ENCODE peak calls at places on chromosomes 16 and 17, in seven cellular contexts. One of them, this sample, is unnamed. For H3K9me2, the result is how much of the 10 kb centered on the place peaks cover.

GRCh38 chr17:7929158-7930029 is at the start of gene KCNAB3:
- DNase-seq in GM23248: peak
- DNase-seq in PC-9: no peak
- DNase-seq in PC-3: no peak
- DNase-seq in HCT116: no peak
- DNase-seq in hepatocyte: peak
- DNase-seq in GM23338: peak
- DNase-seq in this sample: no peak

GRCh38 chr17:48907713-48908046 is 527 bp upstream of the UBE2Z start:
- DNase-seq in HCT116: no peak
- DNase-seq in GM23338: peak
- DNase-seq in PC-9: no peak
- DNase-seq in hepatocyte: peak
- DNase-seq in PC-3: peak
- DNase-seq in GM23248: peak
- DNase-seq in this sample: peak

GRCh38 chr17:77927777-77928518 is 30.6 kb upstream of the TNRC6C start:
- DNase-seq in PC-3: no peak
- DNase-seq in hepatocyte: no peak
- DNase-seq in PC-9: no peak
- DNase-seq in GM23248: no peak
- DNase-seq in HCT116: no peak
- DNase-seq in GM23338: no peak
- DNase-seq in this sample: no peak

GRCh38 chr17:27345141-27345904 is 51.4 kb downstream of the WSB1 start:
- DNase-seq in PC-3: no peak
- DNase-seq in GM23248: no peak
- DNase-seq in hepatocyte: peak
- DNase-seq in GM23338: peak
- DNase-seq in PC-9: no peak
- DNase-seq in HCT116: no peak
- DNase-seq in this sample: no peak

GRCh38 chr16:24482681-24483202 is 56.6 kb upstream of the RBBP6 start:
- DNase-seq in GM23338: peak
- DNase-seq in HCT116: no peak
- DNase-seq in PC-3: no peak
- DNase-seq in PC-9: no peak
- DNase-seq in GM23248: no peak
- DNase-seq in hepatocyte: no peak
- DNase-seq in this sample: no peak

GRCh38 chr16:67163164-67163902 is 1.2 kb upstream of the HSF4 start:
- DNase-seq in PC-3: no peak
- DNase-seq in GM23338: peak
- DNase-seq in HCT116: no peak
- DNase-seq in PC-9: no peak
- DNase-seq in GM23248: no peak
- DNase-seq in hepatocyte: no peak
- DNase-seq in this sample: no peak

GRCh38 chr16:67546761-67547422 is 15.4 kb upstream of the CTCF start:
- DNase-seq in GM23248: peak
- DNase-seq in PC-3: peak
- DNase-seq in PC-9: peak
- DNase-seq in GM23338: peak
- DNase-seq in HCT116: peak
- DNase-seq in hepatocyte: peak
- DNase-seq in this sample: peak

GRCh38 chr17:39706921-39707337 is 7.1 kb downstream of the ERBB2 start:
- DNase-seq in PC-3: peak
- DNase-seq in PC-9: peak
- DNase-seq in HCT116: no peak
- DNase-seq in GM23248: no peak
- DNase-seq in GM23338: no peak
- DNase-seq in hepatocyte: no peak
- DNase-seq in this sample: peak

GRCh38 chr17:40949406-40949805 is 12.0 kb upstream of the KRT23 start:
- DNase-seq in GM23338: no peak
- DNase-seq in GM23248: no peak
- DNase-seq in PC-9: no peak
- DNase-seq in PC-3: no peak
- DNase-seq in hepatocyte: peak
- DNase-seq in HCT116: no peak
- DNase-seq in this sample: no peak

GRCh38 chr17:77100009-77100408 is 40.8 kb upstream of the SEC14L1 start:
- DNase-seq in hepatocyte: no peak
- DNase-seq in PC-3: no peak
- DNase-seq in GM23248: no peak
- DNase-seq in HCT116: no peak
- DNase-seq in PC-9: peak
- DNase-seq in GM23338: no peak
- DNase-seq in this sample: no peak

GRCh38 chr16:89822188-89823086 is 5.8 kb upstream of the SPIRE2 start:
- DNase-seq in HCT116: no peak
- DNase-seq in GM23338: no peak
- DNase-seq in GM23248: no peak
- DNase-seq in hepatocyte: peak
- DNase-seq in PC-3: no peak
- DNase-seq in PC-9: peak
- DNase-seq in this sample: no peak

GRCh38 chr17:8212312-8213180 is 2.2 kb upstream of the AURKB start:
- DNase-seq in GM23338: no peak
- DNase-seq in hepatocyte: no peak
- DNase-seq in PC-9: no peak
- DNase-seq in GM23248: no peak
- DNase-seq in HCT116: no peak
- DNase-seq in PC-3: no peak
- DNase-seq in this sample: no peak

GRCh38 chr17:1173456-1174370 is 6.1 kb downstream of the ABR start:
- DNase-seq in PC-9: no peak
- DNase-seq in GM23338: no peak
- DNase-seq in hepatocyte: no peak
- DNase-seq in GM23248: no peak
- DNase-seq in PC-3: no peak
- DNase-seq in HCT116: no peak
- DNase-seq in this sample: no peak

GRCh38 chr16:71254832-71255560 is 24.5 kb upstream of the HYDIN start:
- DNase-seq in PC-3: no peak
- DNase-seq in hepatocyte: no peak
- DNase-seq in HCT116: no peak
- DNase-seq in GM23248: no peak
- DNase-seq in PC-9: no peak
- DNase-seq in GM23338: peak
- DNase-seq in this sample: no peak

GRCh38 chr17:81931557-81932332 is 4.2 kb upstream of the MAFG start:
- DNase-seq in GM23248: no peak
- DNase-seq in PC-9: no peak
- DNase-seq in PC-3: no peak
- DNase-seq in HCT116: no peak
- DNase-seq in GM23338: no peak
- DNase-seq in hepatocyte: no peak
- DNase-seq in this sample: no peak

GRCh38 chr16:83826146-83826913 is 18.6 kb downstream of the HSBP1 start:
- DNase-seq in PC-9: peak
- DNase-seq in hepatocyte: peak
- DNase-seq in GM23248: peak
- DNase-seq in HCT116: peak
- DNase-seq in GM23338: peak
- DNase-seq in PC-3: peak
- DNase-seq in this sample: peak

GRCh38 chr17:34647511-34647910 is 68.1 kb downstream of the TMEM132E start:
- DNase-seq in HCT116: no peak
- DNase-seq in PC-3: no peak
- DNase-seq in GM23338: no peak
- DNase-seq in GM23248: no peak
- DNase-seq in hepatocyte: no peak
- DNase-seq in PC-9: no peak
- DNase-seq in this sample: no peak

GRCh38 chr16:49436181-49436580 is 62.6 kb downstream of the C16orf78 start:
- DNase-seq in HCT116: no peak
- DNase-seq in GM23338: no peak
- DNase-seq in hepatocyte: no peak
- DNase-seq in PC-9: no peak
- DNase-seq in PC-3: no peak
- DNase-seq in GM23248: no peak
- DNase-seq in this sample: no peak

GRCh38 chr16:83365166-83365565 is 442.6 kb upstream of the HSBP1 start:
- DNase-seq in PC-9: no peak
- DNase-seq in HCT116: no peak
- DNase-seq in GM23248: peak
- DNase-seq in hepatocyte: no peak
- DNase-seq in PC-3: no peak
- DNase-seq in GM23338: no peak
- DNase-seq in this sample: no peak

GRCh38 chr17:49633250-49633649 is 44.6 kb downstream of the SPOP start:
- DNase-seq in GM23338: no peak
- DNase-seq in PC-9: no peak
- DNase-seq in GM23248: no peak
- DNase-seq in PC-3: no peak
- DNase-seq in HCT116: no peak
- DNase-seq in hepatocyte: no peak
- DNase-seq in this sample: no peak

GRCh38 chr16:68384293-68385255 is 63.7 kb downstream of the SMPD3 start:
- DNase-seq in hepatocyte: no peak
- DNase-seq in GM23338: peak
- DNase-seq in GM23248: no peak
- DNase-seq in PC-9: no peak
- DNase-seq in PC-3: no peak
- DNase-seq in HCT116: no peak
- DNase-seq in this sample: peak

GRCh38 chr16:9099131-9099625 is 7.7 kb downstream of the HAPSTR1 start:
- DNase-seq in hepatocyte: no peak
- DNase-seq in HCT116: no peak
- DNase-seq in GM23248: peak
- DNase-seq in GM23338: no peak
- DNase-seq in PC-3: peak
- DNase-seq in PC-9: no peak
- DNase-seq in this sample: no peak

DNA sequence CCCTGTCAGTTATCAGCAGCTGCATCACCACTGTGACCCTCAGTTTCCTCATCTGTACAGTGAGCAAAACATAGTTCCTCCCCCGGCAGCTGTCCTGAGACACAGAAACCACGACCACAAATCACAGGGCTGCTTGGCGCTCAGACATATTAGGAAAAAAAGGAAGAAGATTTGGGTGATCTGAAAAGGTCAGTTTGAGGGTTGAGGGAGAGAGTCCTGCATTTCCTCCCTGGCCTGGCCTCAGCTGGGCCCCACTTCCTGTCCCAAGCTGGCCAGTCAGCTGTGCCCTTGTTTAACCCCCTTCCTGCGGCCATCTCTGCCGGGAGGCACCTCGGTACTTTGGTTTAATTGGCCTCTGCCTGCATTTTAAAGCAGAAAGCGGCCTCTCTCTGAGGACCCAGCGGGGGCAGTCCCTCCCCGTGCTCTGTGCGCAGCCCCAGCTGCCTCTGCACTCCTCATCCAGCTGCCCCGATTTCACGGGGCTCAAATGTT is 24.0 kb upstream of the CIBAR2 start:
- DNase-seq in HCT116: no peak
- DNase-seq in PC-9: no peak
- DNase-seq in hepatocyte: no peak
- DNase-seq in GM23248: no peak
- DNase-seq in PC-3: no peak
- DNase-seq in GM23338: no peak
- DNase-seq in this sample: no peak
- H3K27ac ChIP-seq in HCT116: no peak
- H3K27ac ChIP-seq in PC-9: no peak
- H3K27ac ChIP-seq in hepatocyte: peak
- H3K27ac ChIP-seq in GM23248: no peak
- H3K27ac ChIP-seq in PC-3: no peak
- H3K27ac ChIP-seq in GM23338: no peak
- H3K27ac ChIP-seq in this sample: no peak

DNA sequence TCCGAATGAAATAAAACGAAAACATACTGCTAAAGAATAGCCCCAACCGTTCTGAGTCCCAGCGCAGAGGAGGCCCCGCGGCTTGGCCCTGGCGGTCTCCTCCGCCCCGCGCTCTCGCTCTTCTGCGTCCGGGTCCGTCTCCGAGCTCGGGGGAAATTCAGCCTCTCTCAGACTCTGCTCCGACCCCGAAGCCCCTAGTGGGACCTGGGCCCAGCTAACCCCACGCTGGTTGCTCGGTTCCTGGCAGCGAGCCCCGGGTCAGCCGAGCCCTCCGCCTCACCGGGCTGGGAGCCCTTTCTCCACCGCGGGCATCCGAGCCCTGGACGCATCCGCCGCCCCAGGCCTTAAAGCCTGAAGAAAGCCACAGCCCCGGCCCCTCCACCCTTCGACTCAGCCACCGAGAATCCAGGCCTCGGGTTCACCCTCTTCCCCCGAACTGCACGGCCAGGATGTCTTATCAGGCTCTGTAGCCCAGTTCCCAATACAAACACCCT is 1.2 kb downstream of the TBX2 start:
- DNase-seq in GM23338: no peak
- DNase-seq in PC-3: no peak
- DNase-seq in GM23248: peak
- DNase-seq in PC-9: no peak
- DNase-seq in hepatocyte: no peak
- DNase-seq in HCT116: no peak
- DNase-seq in this sample: no peak
- TF ChIP-seq EZH2 in GM23338: peak
- TF ChIP-seq EZH2 in PC-3: no peak
- TF ChIP-seq EZH2 in GM23248: no peak
- TF ChIP-seq EZH2 in PC-9: no peak
- TF ChIP-seq EZH2 in hepatocyte: peak
- TF ChIP-seq EZH2 in HCT116: no peak
- TF ChIP-seq EZH2 in this sample: peak

DNA sequence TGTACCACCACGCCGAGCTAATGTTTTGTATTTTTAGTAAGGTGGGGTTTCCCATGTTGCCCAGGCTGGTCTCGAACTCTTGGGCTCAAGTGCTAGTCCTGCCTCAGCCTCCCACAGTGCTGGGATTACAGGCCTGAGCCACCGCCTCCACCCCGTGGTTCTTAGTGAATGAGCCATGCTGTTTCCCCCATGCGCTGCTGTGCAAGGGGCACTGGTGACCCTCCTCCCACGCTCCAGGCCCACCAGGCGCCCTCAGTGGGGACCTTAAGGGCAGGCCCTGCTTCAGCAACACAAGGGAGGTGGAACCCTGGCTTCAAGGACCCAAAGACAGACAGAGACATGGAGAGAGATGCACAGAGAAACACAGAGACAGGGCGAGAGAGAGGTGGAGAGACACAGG is 15.4 kb upstream of the NUDT16L1 start:
- DNase-seq in HCT116: no peak
- DNase-seq in PC-3: no peak
- DNase-seq in GM23338: no peak
- DNase-seq in GM23248: no peak
- DNase-seq in PC-9: no peak
- DNase-seq in hepatocyte: no peak
- DNase-seq in this sample: no peak
- H3K9me2 ChIP-seq in HCT116: under half
- H3K9me2 ChIP-seq in PC-3: under half
- H3K9me2 ChIP-seq in GM23338: under half
- H3K9me2 ChIP-seq in GM23248: under half
- H3K9me2 ChIP-seq in PC-9: under half
- H3K9me2 ChIP-seq in hepatocyte: under half
- H3K9me2 ChIP-seq in this sample: under half

DNA sequence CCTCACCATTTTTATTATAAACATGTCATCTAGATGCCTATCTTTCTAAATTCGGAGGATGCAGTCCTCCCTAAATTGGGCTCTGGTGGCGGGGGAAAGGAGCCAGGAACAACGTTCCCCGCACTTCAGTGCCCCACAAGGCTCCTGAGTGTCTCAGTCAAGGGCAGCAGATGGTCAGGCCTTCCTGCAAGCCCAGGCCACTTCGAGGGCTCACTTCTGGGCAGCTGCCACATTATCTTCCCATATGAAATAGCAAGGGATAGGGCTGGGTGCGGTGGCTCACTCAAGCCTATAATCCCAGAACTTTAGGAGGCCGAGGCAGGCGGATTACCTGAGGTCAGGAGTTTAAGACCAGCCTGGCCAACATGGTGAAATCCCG is 32.3 kb downstream of the FBXO31 start:
- DNase-seq in PC-3: no peak
- DNase-seq in GM23338: no peak
- DNase-seq in PC-9: no peak
- DNase-seq in GM23248: no peak
- DNase-seq in hepatocyte: no peak
- DNase-seq in HCT116: no peak
- DNase-seq in this sample: no peak
- H3K27ac ChIP-seq in PC-3: no peak
- H3K27ac ChIP-seq in GM23338: no peak
- H3K27ac ChIP-seq in PC-9: no peak
- H3K27ac ChIP-seq in GM23248: peak
- H3K27ac ChIP-seq in hepatocyte: peak
- H3K27ac ChIP-seq in HCT116: no peak
- H3K27ac ChIP-seq in this sample: no peak